ENCODE peak calls at places on chromosomes 13 and 19, in ten cellular contexts. P, H, T, J, R, O, Y, L, B and D are unnamed samples.

GRCh38 chr13:27638521-27638920 is 16.8 kb downstream of the POLR1D start:
- DNase-seq in J (no peak), B (no peak), T (no peak), L (peak), R (no peak), P (no peak), O (no peak), H (no peak), Y (no peak), D (no peak)

GRCh38 chr13:98377635-98378378 is 199.1 kb downstream of the STK24 start:
- DNase-seq in B (no peak), L (no peak), R (no peak), T (no peak), J (no peak), P (no peak), O (no peak), H (no peak), Y (no peak), D (no peak)

GRCh38 chr13:29540799-29541198 is 54.7 kb downstream of the SLC7A1 start:
- DNase-seq in B (no peak), L (no peak), J (no peak), R (no peak), H (no peak), O (no peak), P (no peak), Y (no peak), T (no peak), D (no peak)

GRCh38 chr19:18416778-18417249 is 2.4 kb upstream of the SSBP4 start:
- DNase-seq in L (peak), Y (peak), O (peak), T (peak), R (peak), P (peak), J (peak), H (peak), B (peak), D (peak)

GRCh38 chr19:18809149-18809978 is 18.3 kb upstream of the COMP start:
- DNase-seq in B (no peak), O (no peak), J (no peak), T (peak), Y (no peak), R (peak), P (peak), L (no peak), H (no peak), D (no peak)

GRCh38 chr19:7304200-7304599 is 10.0 kb upstream of the INSR start:
- DNase-seq in Y (no peak), T (no peak), J (no peak), R (no peak), L (no peak), B (no peak), O (no peak), P (no peak), H (no peak), D (no peak)

GRCh38 chr13:110216403-110217041 is 90.4 kb downstream of the COL4A1 start:
- DNase-seq in B (no peak), H (no peak), P (peak), T (no peak), L (peak), O (no peak), Y (no peak), J (no peak), R (no peak), D (no peak)

GRCh38 chr19:29482855-29483640 is 42.7 kb upstream of the VSTM2B start:
- DNase-seq in R (no peak), T (no peak), H (no peak), B (no peak), O (no peak), L (no peak), Y (no peak), J (no peak), P (no peak), D (no peak)

GRCh38 chr19:14347999-14348889 is 33.0 kb upstream of the ADGRE5 start:
- DNase-seq in R (no peak), Y (peak), H (peak), L (peak), P (peak), B (no peak), J (no peak), O (peak), T (peak), D (peak)

GRCh38 chr13:39451860-39452301 is 151.1 kb downstream of the LHFPL6 start:
- DNase-seq in B (no peak), J (peak), Y (peak), R (peak), P (no peak), O (no peak), H (no peak), L (peak), T (peak), D (no peak)

GRCh38 chr13:112714366-112714765 is 24.5 kb downstream of the ATP11A start:
- DNase-seq in R (no peak), P (no peak), H (no peak), L (no peak), Y (no peak), B (no peak), O (no peak), J (no peak), T (no peak), D (no peak)

GRCh38 chr19:12745166-12745897 is 6.3 kb upstream of the BEST2 start:
- DNase-seq in H (no peak), L (no peak), J (no peak), B (no peak), P (no peak), R (no peak), O (no peak), Y (no peak), T (no peak), D (no peak)